ENCODE peak calls at places on chromosomes 11 and 22, in five cellular contexts. E is psoas muscle, V is upper lobe of left lung, S is heart right ventricle, P is spleen. N is an unnamed sample.

GRCh38 chr11:1129143-1129665 is 28.5 kb upstream of the MUC5AC start:
- DNase-seq in E (no peak), V (peak; percentile 14), S (no peak), P (no peak), N (no peak)

GRCh38 chr11:126140932-126141291 is 70.5 kb downstream of the RPUSD4 start:
- DNase-seq in E (peak; percentile 66), V (peak; percentile 41), S (peak; percentile 60), P (peak; percentile 37), N (peak; percentile 78)

GRCh38 chr11:22666700-22667439 is 459 bp downstream of the GAS2 start:
- DNase-seq in E (peak; percentile 81), V (peak; percentile 24), S (peak; percentile 66), P (peak; percentile 75), N (no peak)

GRCh38 chr22:33940741-33941140 is 20.5 kb upstream of the LARGE1 start:
- DNase-seq in E (no peak), V (no peak), S (no peak), P (no peak), N (no peak)

GRCh38 chr22:45398214-45398613 is 15.2 kb downstream of the SMC1B start:
- DNase-seq in E (no peak), V (no peak), S (no peak), P (no peak), N (no peak)

GRCh38 chr11:5178046-5178837 is 22.2 kb downstream of the OR51V1 start:
- DNase-seq in E (no peak), V (no peak), S (no peak), P (no peak), N (no peak)

GRCh38 chr11:12279672-12280108 is 97.7 kb upstream of the PARVA start:
- DNase-seq in E (no peak), V (no peak), S (no peak), P (no peak), N (no peak)

GRCh38 chr22:50674606-50675552 is 2.3 kb downstream of the SHANK3 start:
- DNase-seq in E (no peak), V (peak; percentile 75), S (no peak), P (no peak), N (peak; percentile 56)

GRCh38 chr22:22210375-22210774 is 34.2 kb upstream of the VPREB1 start:
- DNase-seq in E (no peak), V (no peak), S (no peak), P (no peak), N (no peak)

GRCh38 chr11:119319702-119320592 is 3.0 kb upstream of the MCAM start:
- DNase-seq in E (no peak), V (no peak), S (peak; percentile 54), P (no peak), N (no peak)

GRCh38 chr11:13333456-13333957 is 55.9 kb downstream of the BMAL1 start:
- DNase-seq in E (no peak), V (no peak), S (no peak), P (no peak), N (peak; percentile 68)

GRCh38 chr11:61061081-61061826 is 41.0 kb upstream of the CD5 start:
- DNase-seq in E (no peak), V (peak; percentile 21), S (no peak), P (no peak), N (peak; percentile 23)

GRCh38 chr11:41431784-41432183 is 27.7 kb downstream of the LRRC4C start:
- DNase-seq in E (no peak), V (no peak), S (no peak), P (no peak), N (no peak)

GRCh38 chr11:33734441-33735165 is 1.6 kb downstream of the CD59 start:
- DNase-seq in E (peak; percentile 50), V (peak; percentile 82), S (no peak), P (no peak), N (peak; percentile 60)

GRCh38 chr11:47577460-47578041 is 1.2 kb downstream of the KBTBD4 start:
- DNase-seq in E (peak; percentile 7), V (no peak), S (no peak), P (peak; percentile 62), N (no peak)

GRCh38 chr11:14700593-14700992 is 57.0 kb downstream of the PDE3B start:
- DNase-seq in E (no peak), V (no peak), S (no peak), P (no peak), N (no peak)

GRCh38 chr11:27362032-27362431 is 983 bp downstream of the CCDC34 start:
- DNase-seq in E (no peak), V (no peak), S (no peak), P (no peak), N (no peak)

GRCh38 chr11:65429724-65430405 is 7.3 kb downstream of the NEAT1 start:
- DNase-seq in E (peak; percentile 85), V (peak; percentile 82), S (peak; percentile 71), P (peak; percentile 91), N (peak; percentile 65)

GRCh38 chr11:115873813-115874212 is 369.6 kb upstream of the CADM1 start:
- DNase-seq in E (no peak), V (no peak), S (no peak), P (no peak), N (no peak)

GRCh38 chr22:28180804-28181203 is 261.7 kb upstream of the PITPNB start:
- DNase-seq in E (no peak), V (no peak), S (no peak), P (no peak), N (no peak)

GRCh38 chr11:11931461-11932055 is 76.9 kb downstream of the DKK3 start:
- DNase-seq in E (no peak), V (no peak), S (no peak), P (no peak), N (no peak)

GRCh38 chr11:1953489-1954284 is 6.6 kb downstream of the MRPL23 start:
- DNase-seq in E (peak; percentile 79), V (peak; percentile 18), S (peak; percentile 62), P (peak; percentile 77), N (peak; percentile 16)

GRCh38 chr11:12884751-12885318 is 124.3 kb upstream of the RASSF10 start:
- DNase-seq in E (no peak), V (no peak), S (no peak), P (no peak), N (no peak)

GRCh38 chr11:88655163-88655562 is 317.6 kb upstream of the CTSC start:
- DNase-seq in E (no peak), V (no peak), S (no peak), P (no peak), N (no peak)

GRCh38 chr22:27238935-27239510 is 562.5 kb downstream of the MN1 start:
- DNase-seq in E (peak; percentile 85), V (no peak), S (peak; percentile 82), P (no peak), N (no peak)

DNA sequence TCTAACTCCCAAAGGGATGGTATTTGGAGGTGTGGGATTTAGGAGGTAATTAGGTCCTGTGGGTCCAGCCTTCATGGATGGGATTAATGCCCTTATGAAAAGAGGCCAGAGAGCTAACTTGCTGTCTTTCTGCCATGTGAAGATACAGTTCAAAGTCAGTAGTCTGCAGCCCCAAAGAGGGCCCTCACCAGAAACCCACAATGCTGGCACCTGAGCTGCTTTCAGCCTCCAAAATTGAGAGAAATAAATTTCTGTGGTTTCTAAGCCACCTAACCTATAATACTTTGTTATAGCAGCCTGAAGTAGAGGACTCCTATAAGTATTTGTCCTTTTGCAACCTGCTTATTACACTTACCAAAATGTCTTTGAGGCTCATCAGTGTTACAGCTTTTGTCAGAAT is 16.2 kb downstream of the ATM start:
- DNase-seq in E (no peak), V (no peak), S (no peak), P (no peak), N (no peak)
- H3K4me1 ChIP-seq in E (no peaks in the 10 kb centered on the region), V (peaks cover 14% of the 10 kb centered on the region), S (peaks cover 44% of the 10 kb centered on the region), P (peaks cover 6% of the 10 kb centered on the region), N (no peaks in the 10 kb centered on the region)

GRCh38 chr11:77144196-77144853 is 16.3 kb downstream of the MYO7A start:
- DNase-seq in E (no peak), V (no peak), S (no peak), P (no peak), N (no peak)

GRCh38 chr11:77147668-77148321 is 19.7 kb downstream of the MYO7A start:
- DNase-seq in E (no peak), V (peak; percentile 43), S (no peak), P (no peak), N (no peak)

GRCh38 chr11:77147036-77147315 is 18.9 kb downstream of the MYO7A start:
- DNase-seq in E (peak; percentile 3), V (no peak), S (no peak), P (no peak), N (no peak)

GRCh38 chr11:77144854-77145428 is 16.9 kb downstream of the MYO7A start:
- DNase-seq in E (no peak), V (no peak), S (no peak), P (no peak), N (no peak)

DNA sequence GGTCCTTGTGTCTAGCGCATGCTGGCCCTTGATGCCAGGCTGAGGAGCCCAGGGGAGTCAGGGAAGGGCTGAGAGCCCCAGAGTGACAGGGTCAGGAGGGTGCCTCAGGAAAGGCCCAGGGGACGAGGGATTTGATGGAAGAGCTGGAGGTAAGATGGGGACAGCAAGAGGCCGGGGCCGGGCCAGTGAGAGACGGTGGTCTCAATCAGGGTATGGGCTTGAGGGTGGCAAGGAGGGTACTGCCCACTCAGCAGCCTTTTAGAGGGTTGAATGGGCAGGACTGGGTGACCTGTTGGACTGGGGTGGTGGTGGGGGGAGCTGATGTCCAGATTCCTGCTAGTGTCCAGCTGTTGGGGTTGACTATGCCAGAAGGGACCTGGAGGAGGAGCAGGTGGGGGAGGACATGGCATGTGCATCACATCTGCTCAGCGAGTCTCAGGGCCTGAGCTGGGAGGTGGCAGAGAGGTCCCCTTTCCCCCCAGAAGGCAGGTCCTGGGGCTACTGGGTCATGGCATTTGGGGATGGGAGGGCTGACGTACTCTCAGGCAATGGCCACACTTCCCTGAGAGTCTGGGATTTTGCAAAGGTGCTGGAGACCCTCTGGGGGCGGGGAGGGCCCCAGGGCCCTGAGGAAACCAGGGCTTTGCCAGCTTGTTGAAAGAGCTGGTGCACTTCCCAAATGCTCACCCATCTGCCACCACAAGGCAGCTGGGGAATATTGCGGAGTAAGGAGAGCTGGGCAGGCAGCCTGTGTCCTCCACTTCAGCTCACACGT is 18.4 kb downstream of the MYO7A start:
- DNase-seq in E (peak; percentile 42), V (no peak), S (peak; percentile 9), P (no peak), N (no peak)
- TF ChIP-seq CTCF in E (no peak), V (no peak), S (no peak), P (no peak), N (no peak)

GRCh38 chr11:128367573-128367972 is 219.8 kb downstream of the ETS1 start:
- DNase-seq in E (no peak), V (no peak), S (no peak), P (no peak), N (no peak)
- H3K4me3 ChIP-seq in E (no peak overlapping the region), V (no peak overlapping the region), S (no peak overlapping the region), P (no peak overlapping the region), N (no peak overlapping the region)

DNA sequence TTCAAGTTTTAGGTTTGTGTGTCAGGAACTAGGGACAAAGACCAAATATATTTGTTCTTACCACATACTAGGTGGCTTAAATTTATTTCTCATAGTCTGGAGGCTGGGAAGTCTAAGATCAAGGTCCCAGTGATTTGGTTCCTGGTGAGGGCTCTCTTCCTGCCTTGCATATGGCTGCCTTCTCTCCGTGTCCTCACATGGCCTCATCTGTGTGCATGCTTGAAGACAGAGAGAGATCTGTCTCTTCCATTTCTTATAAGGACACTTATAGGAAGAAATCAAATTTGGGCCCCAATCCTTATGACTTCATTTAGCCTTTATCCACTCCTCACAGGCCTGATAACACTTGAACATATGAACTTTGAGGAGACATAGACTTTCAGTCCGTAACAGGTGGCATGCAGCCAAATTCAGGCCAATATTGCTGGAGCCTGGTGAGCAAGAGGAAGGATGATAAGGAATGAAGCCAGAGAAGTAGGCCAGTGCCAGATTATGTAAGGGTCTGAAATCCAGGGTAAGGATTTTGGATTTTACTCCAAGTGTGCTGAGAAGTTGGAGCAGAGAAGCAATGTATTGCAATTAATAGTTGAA is 35.1 kb downstream of the TTC17 start:
- DNase-seq in E (no peak), V (no peak), S (peak; percentile 20), P (no peak), N (no peak)
- H3K4me1 ChIP-seq in E (no peaks in the 10 kb centered on the region), V (peaks cover 5% of the 10 kb centered on the region), S (no peaks in the 10 kb centered on the region), P (no peaks in the 10 kb centered on the region), N (no peaks in the 10 kb centered on the region)

N was measured in breast epithelium.